ENCODE peak calls at places on chromosomes 16 and 17, in five cellular contexts. P, V, E, I and R are unnamed samples.

GRCh38 chr17:55433029-55433628 is 11.5 kb upstream of the MMD start:
- DNase-seq in P (peak; percentile 72), V (no peak), E (no peak), I (no peak), R (no peak)

GRCh38 chr16:27811881-27812280 is 251.6 kb downstream of the GSG1L start:
- DNase-seq in P (no peak), V (no peak), E (no peak), I (no peak), R (no peak)

GRCh38 chr17:29102741-29103181 is 59.8 kb downstream of the PIPOX start:
- DNase-seq in P (peak; percentile 74), V (no peak), E (no peak), I (no peak), R (no peak)

GRCh38 chr16:71711789-71712188 is 12.7 kb downstream of the PHLPP2 start:
- DNase-seq in P (no peak), V (no peak), E (no peak), I (no peak), R (no peak)

GRCh38 chr17:63395075-63395815 is 50.9 kb downstream of the CYB561 start:
- DNase-seq in P (peak; percentile 33), V (no peak), E (no peak), I (no peak), R (no peak)

GRCh38 chr17:17876959-17877547 is 40.3 kb upstream of the SREBF1 start:
- DNase-seq in P (no peak), V (peak; percentile 6), E (no peak), I (peak; percentile 46), R (no peak)

GRCh38 chr17:55366020-55366481 is 55.6 kb downstream of the MMD start:
- DNase-seq in P (no peak), V (no peak), E (no peak), I (no peak), R (no peak)

GRCh38 chr17:51255673-51256072 is 4.2 kb downstream of the MBTD1 start:
- DNase-seq in P (no peak), V (no peak), E (no peak), I (no peak), R (no peak)

GRCh38 chr17:5022171-5022711 is 13.0 kb downstream of the SLC52A1 start:
- DNase-seq in P (no peak), V (no peak), E (no peak), I (no peak), R (no peak)

GRCh38 chr17:43601280-43602050 is 55.3 kb upstream of the ETV4 start:
- DNase-seq in P (no peak), V (peak; percentile 57), E (no peak), I (peak; percentile 22), R (no peak)

GRCh38 chr16:57807968-57808528 is 5.8 kb upstream of the KIFC3 start:
- DNase-seq in P (peak; percentile 98), V (peak; percentile 64), E (peak; percentile 47), I (peak; percentile 90), R (peak; percentile 64)

GRCh38 chr16:23145608-23146007 is 3.6 kb downstream of the USP31 start:
- DNase-seq in P (peak; percentile 77), V (peak; percentile 57), E (no peak), I (no peak), R (no peak)

GRCh38 chr16:50309527-50310307 is 43.4 kb downstream of the ADCY7 start:
- DNase-seq in P (no peak), V (peak; percentile 0), E (no peak), I (peak; percentile 7), R (no peak)

GRCh38 chr17:29140051-29140582 is 40.1 kb downstream of the MYO18A start:
- DNase-seq in P (peak; percentile 85), V (peak; percentile 53), E (no peak), I (peak; percentile 81), R (no peak)

GRCh38 chr16:78684040-78684611 is 584.7 kb downstream of the WWOX start:
- DNase-seq in P (no peak), V (no peak), E (no peak), I (no peak), R (peak; percentile 6)

GRCh38 chr16:22314661-22315626 is 17.7 kb downstream of the POLR3E start:
- DNase-seq in P (no peak), V (no peak), E (no peak), I (peak; percentile 6), R (no peak)

GRCh38 chr16:66357523-66357928 is 9.0 kb upstream of the CDH5 start:
- DNase-seq in P (peak; percentile 85), V (peak; percentile 92), E (peak; percentile 62), I (peak; percentile 52), R (peak; percentile 55)

GRCh38 chr16:89602273-89602951 is 11.0 kb upstream of the DPEP1 start:
- DNase-seq in P (peak; percentile 93), V (peak; percentile 90), E (peak; percentile 72), I (no peak), R (peak; percentile 75)

GRCh38 chr16:81451753-81452680 is 7.4 kb downstream of the CMIP start:
- DNase-seq in P (no peak), V (peak; percentile 59), E (no peak), I (no peak), R (no peak)

GRCh38 chr17:65055708-65056638 is 567 bp downstream of the GNA13 start:
- DNase-seq in P (peak; percentile 75), V (peak; percentile 62), E (no peak), I (peak; percentile 56), R (peak; percentile 14)

GRCh38 chr17:1957037-1957436 is 68.1 kb downstream of the RTN4RL1 start:
- DNase-seq in P (peak; percentile 28), V (no peak), E (peak; percentile 6), I (no peak), R (peak; percentile 34)

GRCh38 chr16:49921106-49921505 is 65.2 kb upstream of the ZNF423 start:
- DNase-seq in P (no peak), V (no peak), E (no peak), I (no peak), R (no peak)

GRCh38 chr17:82089723-82090548 is 8.1 kb downstream of the FASN start:
- DNase-seq in P (no peak), V (no peak), E (no peak), I (no peak), R (no peak)

GRCh38 chr16:16073884-16074781 is 124.7 kb downstream of the ABCC1 start:
- DNase-seq in P (peak; percentile 69), V (no peak), E (peak; percentile 81), I (peak; percentile 61), R (peak; percentile 77)

GRCh38 chr16:67164599-67165061 is at the start of gene HSF4:
- DNase-seq in P (peak; percentile 48), V (peak; percentile 20), E (no peak), I (no peak), R (no peak)

GRCh38 chr17:67400193-67400592 is 23.1 kb downstream of the PITPNC1 start:
- DNase-seq in P (no peak), V (peak; percentile 40), E (no peak), I (no peak), R (no peak)

GRCh38 chr16:89170346-89171215 is 967 bp upstream of the CDH15 start:
- DNase-seq in P (peak; percentile 14), V (no peak), E (no peak), I (peak; percentile 51), R (no peak)

GRCh38 chr17:72004476-72005331 is 116.1 kb upstream of the SOX9 start:
- DNase-seq in P (peak; percentile 37), V (no peak), E (no peak), I (no peak), R (no peak)

GRCh38 chr17:35312790-35313711 is 60.4 kb downstream of the SLFN11 start:
- DNase-seq in P (peak; percentile 69), V (peak; percentile 82), E (peak; percentile 56), I (peak; percentile 35), R (peak; percentile 27)

GRCh38 chr16:79150128-79150527 is 450.4 kb downstream of the MAF start:
- DNase-seq in P (no peak), V (no peak), E (no peak), I (no peak), R (no peak)

GRCh38 chr16:81629896-81630631 is 149.0 kb upstream of the PLCG2 start:
- DNase-seq in P (no peak), V (no peak), E (no peak), I (no peak), R (no peak)

GRCh38 chr16:16861546-16861945 is 482.6 kb downstream of the NPIPA7 start:
- DNase-seq in P (peak; percentile 30), V (peak; percentile 37), E (peak; percentile 0), I (peak; percentile 56), R (no peak)

GRCh38 chr17:79952915-79953314 is 82.8 kb downstream of the TBC1D16 start:
- DNase-seq in P (no peak), V (no peak), E (no peak), I (peak; percentile 26), R (no peak)

GRCh38 chr17:17025621-17026020 is 16.6 kb upstream of the MPRIP start:
- DNase-seq in P (no peak), V (no peak), E (no peak), I (no peak), R (no peak)

GRCh38 chr17:20063665-20064648 is 54.8 kb downstream of the SPECC1 start:
- DNase-seq in P (peak; percentile 70), V (no peak), E (peak; percentile 77), I (peak; percentile 45), R (no peak)